ENCODE peak calls at places on chromosomes 7 and 10, in seven cellular contexts. Z, G, A, K, Y, F and W are unnamed samples.

GRCh38 chr10:133441780-133442179 is 12.0 kb upstream of the SCART1 start:
- DNase-seq in Z (no peak), G (no peak), A (no peak), K (peak), Y (no peak), F (no peak), W (no peak)

GRCh38 chr10:34112431-34112830 is 702.7 kb downstream of the PARD3 start:
- DNase-seq in Z (no peak), G (no peak), A (no peak), K (no peak), Y (no peak), F (no peak), W (no peak)

GRCh38 chr7:123769371-123769770 is 20.6 kb upstream of the WASL start:
- DNase-seq in Z (no peak), G (peak), A (peak), K (no peak), Y (no peak), F (peak), W (no peak)

GRCh38 chr7:119594956-119595355 is 678.0 kb upstream of the KCND2 start:
- DNase-seq in Z (no peak), G (no peak), A (no peak), K (no peak), Y (no peak), F (no peak), W (peak)

GRCh38 chr7:148325208-148325607 is 265.4 kb upstream of the C7orf33 start:
- DNase-seq in Z (no peak), G (no peak), A (no peak), K (no peak), Y (no peak), F (no peak), W (no peak)

GRCh38 chr7:158744070-158744469 is 39.5 kb upstream of the NCAPG2 start:
- DNase-seq in Z (no peak), G (no peak), A (no peak), K (no peak), Y (no peak), F (no peak), W (no peak)

GRCh38 chr10:100519321-100520051 is at the start of gene SEC31B:
- DNase-seq in Z (peak), G (peak), A (no peak), K (no peak), Y (peak), F (peak), W (peak)

GRCh38 chr10:124653811-124654651 is 90.1 kb downstream of the FAM53B start:
- DNase-seq in Z (no peak), G (no peak), A (no peak), K (no peak), Y (peak), F (no peak), W (no peak)

GRCh38 chr7:135853499-135853898 is 104.9 kb upstream of the FAM180A start:
- DNase-seq in Z (no peak), G (no peak), A (no peak), K (no peak), Y (no peak), F (no peak), W (no peak)

DNA sequence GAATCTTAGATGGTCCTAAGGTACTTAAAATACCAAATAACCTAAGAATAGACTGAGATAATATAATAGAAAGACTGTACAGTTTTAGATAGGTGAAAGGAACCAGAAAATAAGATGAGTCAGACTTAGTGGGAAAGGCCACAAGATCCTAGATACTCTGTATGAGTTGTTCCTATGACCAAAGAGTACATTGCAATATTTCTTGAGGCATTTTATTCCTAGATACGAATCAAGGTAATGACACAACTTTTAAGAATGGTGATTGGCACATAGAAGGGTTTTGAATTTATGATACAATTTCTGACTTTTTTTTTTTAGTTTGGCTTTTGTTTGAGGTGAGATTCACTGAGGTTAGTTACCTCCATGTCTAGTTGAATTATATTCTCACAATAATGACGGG is 30.2 kb downstream of the MGAM start:
- DNase-seq in Z (no peak), G (no peak), A (no peak), K (no peak), Y (no peak), F (no peak), W (no peak)
- TF ChIP-seq POLR2AphosphoS5 in Z (no peak), G (no peak), A (no peak), K (no peak), Y (no peak), F (no peak), W (no peak)

DNA sequence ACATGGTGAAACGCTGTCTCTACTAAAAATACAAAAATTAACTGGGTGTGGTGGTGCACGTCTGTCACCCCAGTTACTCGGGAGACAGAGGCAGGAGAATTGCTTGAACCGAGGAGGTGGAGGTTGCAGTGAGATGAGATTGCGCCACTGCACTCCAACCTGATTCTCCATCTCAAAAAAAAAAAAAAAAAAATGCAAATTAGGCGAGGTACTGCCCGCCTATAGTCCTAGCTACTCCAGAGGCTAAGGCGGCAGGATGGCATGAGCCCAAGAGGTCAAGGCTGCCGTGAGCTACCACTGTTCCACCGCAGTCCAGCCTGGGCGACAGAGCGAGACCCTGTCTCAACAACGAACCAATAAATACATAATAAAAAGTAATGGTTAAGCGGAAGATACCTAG is 1.1 kb upstream of the EIF4H start:
- DNase-seq in Z (no peak), G (no peak), A (no peak), K (no peak), Y (peak), F (peak), W (peak)
- H3K4me3 ChIP-seq in Z (peak), G (peak), A (peak), K (peak), Y (peak), F (peak), W (peak)

DNA sequence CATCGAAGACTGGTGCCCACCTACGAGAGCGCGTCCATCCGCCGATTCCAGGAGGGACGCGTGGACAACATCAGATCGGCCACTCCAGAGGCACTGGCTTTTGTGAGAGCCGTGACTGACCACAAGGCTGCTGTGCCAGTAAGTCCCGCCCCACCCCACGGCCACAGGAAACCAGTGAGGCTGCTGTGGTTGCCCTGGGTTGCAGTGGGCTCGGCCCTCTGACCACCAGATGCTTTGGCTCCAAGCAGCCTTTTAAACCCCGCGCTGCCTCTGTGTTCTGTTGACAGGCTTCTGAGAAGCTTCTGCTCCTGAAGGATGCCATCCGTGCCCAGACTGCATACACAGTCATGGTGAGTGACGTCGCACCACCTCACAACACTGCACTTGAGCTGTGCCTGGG is 24.4 kb upstream of the C10orf53 start:
- DNase-seq in Z (peak), G (no peak), A (no peak), K (peak), Y (no peak), F (no peak), W (no peak)
- TF ChIP-seq POLR2AphosphoS5 in Z (no peak), G (no peak), A (no peak), K (no peak), Y (no peak), F (no peak), W (no peak)

GRCh38 chr7:152667900-152668440 is 8.0 kb downstream of the XRCC2 start:
- DNase-seq in Z (no peak), G (no peak), A (no peak), K (no peak), Y (no peak), F (no peak), W (no peak)
- H3K4me3 ChIP-seq in Z (no peak), G (no peak), A (no peak), K (no peak), Y (no peak), F (no peak), W (no peak)